ENCODE peak calls at places on chromosome 14, in seven cellular contexts. O is activated CD4-positive, alpha-beta T cell treated with anti-CD3 and anti-CD28 coated beads for 1 hour; H is neural progenitor cell; F is amniotic epithelial cell; R is mesothelial cell of epicardium; L is substantia nigra; D is spleen. A is an unnamed sample.

GRCh38 chr14:68526420-68527105 is 266.3 kb downstream of the ZFP36L1 start:
- DNase-seq in R (no peak), L (no peak), F (peak), D (no peak), H (no peak), O (no peak), A (no peak)

GRCh38 chr14:38262844-38263243 is 7.0 kb upstream of the CLEC14A start:
- DNase-seq in F (no peak), O (no peak), D (no peak), R (no peak), L (no peak), H (no peak), A (no peak)

GRCh38 chr14:85565862-85566296 is 35.9 kb downstream of the FLRT2 start:
- DNase-seq in D (no peak), F (peak), O (no peak), L (no peak), H (no peak), R (no peak), A (peak)

GRCh38 chr14:71266994-71267636 is 359.9 kb downstream of the PCNX1 start:
- DNase-seq in D (no peak), H (no peak), L (no peak), F (peak), O (no peak), R (no peak), A (no peak)

GRCh38 chr14:90061849-90062794 is at the start of gene KCNK13:
- DNase-seq in H (peak), D (no peak), F (no peak), O (no peak), R (peak), L (no peak), A (no peak)

GRCh38 chr14:20719777-20720176 is 25.9 kb upstream of the EDDM3A start:
- DNase-seq in H (no peak), L (no peak), O (no peak), D (no peak), F (no peak), R (no peak), A (no peak)

GRCh38 chr14:73753043-73753886 is 39.1 kb upstream of the PNMA1 start:
- DNase-seq in O (no peak), R (no peak), F (peak), H (no peak), D (peak), L (no peak), A (no peak)

GRCh38 chr14:101460986-101461750 is 100.1 kb upstream of the DIO3 start:
- DNase-seq in O (no peak), R (peak), F (no peak), H (no peak), D (peak), L (no peak), A (no peak)

GRCh38 chr14:76880432-76880831 is 54.2 kb downstream of the LRRC74A start:
- DNase-seq in L (no peak), H (no peak), O (no peak), R (no peak), F (peak), D (no peak), A (no peak)

GRCh38 chr14:71333705-71334104 is 426.4 kb downstream of the PCNX1 start:
- DNase-seq in R (no peak), D (no peak), O (no peak), L (no peak), H (no peak), F (no peak), A (no peak)

GRCh38 chr14:33948143-33948962 is 2.5 kb downstream of the EGLN3 start:
- DNase-seq in O (no peak), F (no peak), R (no peak), L (no peak), H (no peak), D (no peak), A (no peak)

GRCh38 chr14:97073622-97074021 is 276.4 kb downstream of the VRK1 start:
- DNase-seq in R (no peak), H (no peak), L (no peak), D (no peak), O (no peak), F (no peak), A (no peak)

GRCh38 chr14:29805415-29806123 is 122.1 kb downstream of the PRKD1 start:
- DNase-seq in R (no peak), L (no peak), H (no peak), F (peak), D (no peak), O (no peak), A (peak)

GRCh38 chr14:75493580-75494130 is 28.6 kb upstream of the BATF start:
- DNase-seq in R (no peak), H (no peak), L (no peak), D (no peak), F (peak), O (no peak), A (no peak)

GRCh38 chr14:69351911-69352310 is 46.2 kb downstream of the ERH start:
- DNase-seq in R (no peak), L (no peak), H (no peak), F (no peak), D (peak), O (no peak), A (no peak)

GRCh38 chr14:89417111-89417468 is at the start of gene FOXN3:
- DNase-seq in R (peak), H (peak), D (peak), F (peak), O (peak), L (peak), A (peak)

GRCh38 chr14:92215579-92215978 is 93.8 kb downstream of the CPSF2 start:
- DNase-seq in H (no peak), O (no peak), R (no peak), L (no peak), F (no peak), D (no peak), A (no peak)

GRCh38 chr14:24171422-24172260 is at the start of gene REC8:
- DNase-seq in L (peak), H (peak), R (peak), O (peak), F (peak), D (peak), A (no peak)

GRCh38 chr14:95040723-95041476 is 116.4 kb downstream of the DICER1 start:
- DNase-seq in L (no peak), R (no peak), D (peak), F (no peak), O (no peak), H (no peak), A (no peak)

GRCh38 chr14:92670177-92670576 is 78.2 kb downstream of the LGMN start:
- DNase-seq in F (no peak), L (no peak), O (no peak), H (no peak), D (no peak), R (no peak), A (peak)

GRCh38 chr14:69153848-69154208 is 909 bp upstream of the DCAF5 start:
- DNase-seq in F (peak), H (peak), L (no peak), R (no peak), D (peak), O (no peak), A (no peak)

GRCh38 chr14:64748995-64749714 is 44.9 kb downstream of the PLEKHG3 start:
- DNase-seq in O (no peak), H (no peak), F (no peak), D (no peak), L (no peak), R (no peak), A (no peak)

GRCh38 chr14:104224516-104225281 is 86.3 kb downstream of the KIF26A start:
- DNase-seq in R (peak), H (peak), D (peak), O (no peak), L (peak), F (no peak), A (no peak)

GRCh38 chr14:63800083-63800482 is 52.7 kb upstream of the SYNE2 start:
- DNase-seq in F (no peak), H (no peak), L (no peak), R (no peak), O (no peak), D (no peak), A (no peak)

GRCh38 chr14:65704850-65705249 is 292.3 kb downstream of the FUT8 start:
- DNase-seq in O (no peak), L (no peak), F (peak), D (no peak), R (no peak), H (no peak), A (no peak)

GRCh38 chr14:68062651-68063050 is 243.1 kb downstream of the RAD51B start:
- DNase-seq in O (no peak), D (no peak), L (no peak), H (no peak), R (no peak), F (no peak), A (no peak)

GRCh38 chr14:65506801-65507200 is 94.3 kb downstream of the FUT8 start:
- DNase-seq in F (no peak), L (no peak), O (no peak), D (no peak), H (no peak), R (no peak), A (no peak)

GRCh38 chr14:55588259-55588699 is 8.3 kb downstream of the KTN1 start:
- DNase-seq in D (no peak), F (no peak), H (no peak), O (no peak), L (no peak), R (no peak), A (no peak)

GRCh38 chr14:68564236-68564825 is 228.5 kb downstream of the ZFP36L1 start:
- DNase-seq in O (no peak), R (no peak), F (no peak), H (peak), D (no peak), L (no peak), A (no peak)

GRCh38 chr14:65852689-65853088 is 440.2 kb downstream of the FUT8 start:
- DNase-seq in F (no peak), R (no peak), D (no peak), L (no peak), O (no peak), H (no peak), A (no peak)

GRCh38 chr14:102554835-102555819 is 37.3 kb upstream of the RCOR1 start:
- DNase-seq in R (peak), D (peak), F (no peak), H (peak), L (no peak), O (peak), A (no peak)

GRCh38 chr14:88841741-88842140 is 17.3 kb downstream of the TTC8 start:
- DNase-seq in H (no peak), R (no peak), O (no peak), L (no peak), D (no peak), F (peak), A (no peak)

GRCh38 chr14:71139058-71139946 is 232.0 kb downstream of the PCNX1 start:
- DNase-seq in H (peak), L (peak), O (peak), F (peak), R (peak), D (peak), A (no peak)

GRCh38 chr14:44897844-44898151 is 63.9 kb downstream of the KLHL28 start:
- DNase-seq in L (no peak), F (no peak), H (no peak), R (no peak), D (no peak), O (no peak), A (no peak)

GRCh38 chr14:58270628-58271027 is 26.0 kb downstream of the PSMA3 start:
- DNase-seq in O (no peak), F (peak), D (no peak), R (no peak), H (no peak), L (no peak), A (no peak)

A was measured in HS-5.